ENCODE peak calls at places on chromosome 1, in four cellular contexts. J is ovary, G is cardiac muscle cell, C is SJSA1. A is an unnamed sample.
A peak's percentile ranks its signal among the peaks of the same experiment; 100 is the strongest.

GRCh38 chr1:228280106-228280901 is 72.5 kb downstream of the OBSCN start:
- DNase-seq in C (no peak), G (no peak), J (no peak), A (peak; percentile 52)

GRCh38 chr1:185786524-185786923 is 52.3 kb downstream of the HMCN1 start:
- DNase-seq in G (no peak), J (no peak), C (no peak), A (no peak)

GRCh38 chr1:156477526-156478249 is 22.9 kb downstream of the MEF2D start:
- DNase-seq in G (no peak), C (no peak), J (no peak), A (no peak)

GRCh38 chr1:42913426-42914091 is 45.1 kb downstream of the SLC2A1 start:
- DNase-seq in G (peak; percentile 92), J (no peak), C (peak; percentile 55), A (peak; percentile 78)

GRCh38 chr1:30868833-30869435 is 39.6 kb downstream of the SDC3 start:
- DNase-seq in G (no peak), C (no peak), J (no peak), A (no peak)

GRCh38 chr1:100581096-100581705 is 43.3 kb downstream of the GPR88 start:
- DNase-seq in J (no peak), C (no peak), G (no peak), A (no peak)

GRCh38 chr1:27658951-27659496 is 13.0 kb downstream of the IFI6 start:
- DNase-seq in G (peak; percentile 69), J (no peak), C (peak; percentile 22), A (no peak)

GRCh38 chr1:63946866-63947491 is 173.2 kb downstream of the ROR1 start:
- DNase-seq in G (no peak), C (no peak), J (no peak), A (peak; percentile 81)

GRCh38 chr1:222161676-222162075 is 386.2 kb downstream of the HHIPL2 start:
- DNase-seq in C (no peak), G (no peak), J (no peak), A (no peak)

GRCh38 chr1:29709711-29710169 is 473.4 kb downstream of the PTPRU start:
- DNase-seq in G (peak; percentile 69), C (peak; percentile 89), J (no peak), A (peak; percentile 6)

GRCh38 chr1:162922196-162922595 is 61.2 kb upstream of the CCDC190 start:
- DNase-seq in J (no peak), G (no peak), C (no peak), A (no peak)

GRCh38 chr1:228740991-228741390 is 5.7 kb downstream of the RHOU start:
- DNase-seq in C (no peak), G (peak; percentile 62), J (no peak), A (no peak)

GRCh38 chr1:175576870-175577269 is 166.5 kb downstream of the TNR start:
- DNase-seq in C (no peak), J (no peak), G (no peak), A (no peak)

GRCh38 chr1:156959414-156959813 is 39.0 kb downstream of the LRRC71 start:
- DNase-seq in J (no peak), G (no peak), C (no peak), A (no peak)

GRCh38 chr1:28144203-28145135 is 32.0 kb downstream of the PTAFR start:
- DNase-seq in G (peak; percentile 45), C (peak; percentile 21), J (no peak), A (no peak)

GRCh38 chr1:110453829-110454228 is 2.9 kb downstream of the PROK1 start:
- DNase-seq in G (no peak), J (no peak), C (no peak), A (no peak)

GRCh38 chr1:86546787-86547221 is at the start of gene CLCA4:
- DNase-seq in G (no peak), J (no peak), C (no peak), A (no peak)

GRCh38 chr1:204726478-204726877 is 40.9 kb upstream of the LRRN2 start:
- DNase-seq in J (no peak), G (peak; percentile 72), C (no peak), A (no peak)

GRCh38 chr1:23452011-23452411 is 27.5 kb upstream of the TCEA3 start:
- DNase-seq in J (no peak), C (no peak), G (peak; percentile 23), A (peak; percentile 91)

GRCh38 chr1:166937329-166937728 is 38.0 kb downstream of the ILDR2 start:
- DNase-seq in G (no peak), C (no peak), J (no peak), A (no peak)

DNA sequence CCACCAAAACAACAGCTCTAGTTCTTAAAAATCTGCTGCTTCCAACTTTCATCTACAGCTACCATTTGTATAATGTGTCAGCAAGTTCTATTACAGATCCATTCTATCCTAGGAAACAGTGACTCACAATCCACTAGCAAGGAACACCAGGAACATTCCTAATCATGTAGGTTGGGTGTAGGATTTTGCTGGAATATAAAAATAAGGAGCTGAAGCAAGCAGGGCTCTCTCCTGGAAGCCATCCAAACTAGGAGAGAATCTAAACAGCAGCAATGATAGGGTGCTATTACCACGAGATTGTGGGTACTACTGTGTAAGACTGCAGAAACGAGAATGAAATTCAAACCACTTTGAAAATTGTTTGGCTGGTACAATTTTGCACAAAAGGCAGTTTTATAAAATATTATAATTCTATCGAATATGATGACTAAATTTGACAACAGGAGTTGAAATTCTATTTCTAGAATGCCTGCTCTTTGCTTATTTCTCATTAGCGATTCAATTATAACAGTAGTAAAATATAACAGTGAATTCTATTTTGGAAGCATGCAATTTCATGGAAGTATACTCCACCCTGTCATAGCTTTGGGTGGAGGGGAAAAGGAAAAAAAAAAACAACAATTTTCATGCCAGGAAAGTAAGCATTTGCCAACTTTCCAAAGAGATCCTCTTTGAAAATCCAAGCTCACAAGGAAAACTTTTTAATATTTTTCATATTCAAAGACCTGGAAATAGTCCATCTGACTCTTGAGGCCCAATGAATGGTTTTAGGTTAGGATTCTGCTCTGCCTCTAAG is 134.8 kb downstream of the PTPN14 start:
- DNase-seq in C (no peak), G (peak; percentile 84), J (no peak), A (no peak)
- H3K27ac ChIP-seq in C (peak overlapping the region; percentile 3), G (no peak overlapping the region), J (no peak overlapping the region), A (no peak overlapping the region)

GRCh38 chr1:21576031-21576797 is 67.0 kb downstream of the ALPL start:
- DNase-seq in C (no peak), J (no peak), G (no peak), A (no peak)

GRCh38 chr1:21573971-21574458 is 64.8 kb downstream of the ALPL start:
- DNase-seq in C (peak; percentile 97), J (peak; percentile 57), G (peak; percentile 91), A (peak; percentile 54)

GRCh38 chr1:21574464-21575151 is 65.4 kb downstream of the ALPL start:
- DNase-seq in J (peak; percentile 42), G (peak; percentile 82), C (peak; percentile 98), A (no peak)

GRCh38 chr1:21576798-21577187 is 67.6 kb downstream of the ALPL start:
- DNase-seq in C (no peak), J (no peak), G (no peak), A (no peak)

DNA sequence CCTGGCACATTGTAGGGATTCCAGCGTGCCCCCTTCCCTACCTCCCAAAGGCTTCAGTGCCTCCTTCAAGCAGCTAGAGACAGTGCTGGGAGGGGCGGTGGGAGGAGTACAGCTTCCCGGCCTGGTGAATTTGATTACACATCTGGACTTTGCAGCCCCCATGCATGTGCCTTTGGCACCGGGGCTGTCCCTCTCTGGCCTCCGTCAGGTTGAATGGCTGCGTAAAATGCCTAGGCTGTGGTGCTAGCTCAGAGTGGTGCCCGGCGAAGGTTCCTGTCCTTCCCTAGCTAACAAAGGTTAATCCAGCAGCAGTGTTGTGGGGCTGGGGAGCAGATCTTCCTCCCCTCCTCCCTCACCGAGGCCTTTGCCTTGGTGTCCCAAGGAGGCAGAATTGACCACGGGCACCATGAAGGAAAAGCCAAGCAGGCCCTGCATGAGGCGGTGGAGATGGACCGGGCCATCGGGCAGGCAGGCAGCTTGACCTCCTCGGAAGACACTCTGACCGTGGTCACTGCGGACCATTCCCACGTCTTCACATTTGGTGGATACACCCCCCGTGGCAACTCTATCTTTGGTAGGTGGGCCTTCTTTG is 66.2 kb downstream of the ALPL start:
- DNase-seq in J (no peak), G (no peak), C (no peak), A (no peak)
- H3K27ac ChIP-seq in J (no peak overlapping the region), G (no peak overlapping the region), C (peak overlapping the region; percentile 94), A (no peak overlapping the region)

GRCh38 chr1:214546886-214547641 is 4.3 kb downstream of the PTPN14 start:
- DNase-seq in G (no peak), J (no peak), C (no peak), A (no peak)

GRCh38 chr1:214549604-214550338 is 1.6 kb downstream of the PTPN14 start:
- DNase-seq in G (peak; percentile 41), J (no peak), C (peak; percentile 45), A (no peak)

GRCh38 chr1:214550339-214551051 is 907 bp downstream of the PTPN14 start:
- DNase-seq in G (no peak), J (no peak), C (peak; percentile 45), A (no peak)

GRCh38 chr1:214547747-214548146 is 3.7 kb downstream of the PTPN14 start:
- DNase-seq in J (no peak), G (no peak), C (no peak), A (no peak)

DNA sequence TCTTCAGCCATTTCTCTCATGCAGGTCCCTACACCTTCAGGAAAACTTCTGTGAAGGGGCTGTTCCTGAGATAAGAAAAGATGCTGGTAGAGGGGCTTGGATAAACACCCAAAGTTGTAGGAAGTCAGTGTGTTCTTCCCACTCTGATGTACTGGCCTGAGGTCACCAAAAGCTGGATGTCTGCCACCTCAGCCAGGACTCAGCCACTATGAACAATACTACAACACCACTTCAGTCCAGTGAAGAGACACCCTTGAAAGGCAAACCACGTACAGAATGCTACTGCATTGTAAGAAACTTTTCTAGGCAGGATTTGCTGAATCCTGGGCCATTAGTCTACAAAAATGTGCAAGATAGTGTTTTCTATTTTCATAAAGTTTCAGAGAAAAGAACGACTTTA is 2.4 kb downstream of the PTPN14 start:
- DNase-seq in G (peak; percentile 49), C (peak; percentile 57), J (peak; percentile 67), A (no peak)
- H3K27ac ChIP-seq in G (no peak overlapping the region), C (no peak overlapping the region), J (no peak overlapping the region), A (no peak overlapping the region)

GRCh38 chr1:229817936-229818335 is 191.9 kb downstream of the URB2 start:
- DNase-seq in G (no peak), C (no peak), J (no peak), A (no peak)
- H3K27ac ChIP-seq in G (no peak overlapping the region), C (no peak overlapping the region), J (no peak overlapping the region), A (no peak overlapping the region)